ENCODE peak calls at places on chromosomes 3 and 15, in ten cellular contexts. J is HepG2, M is AG04450, Q is neuronal stem cell, I is coronary artery, C is GM12878, U is cardiac muscle cell, A is AG09309, B is psoas muscle, V is PC-9. F is an unnamed sample.

GRCh38 chr3:4904801-4905695 is 74.2 kb upstream of the BHLHE40 start:
- DNase-seq in J (no peak), M (no peak), Q (no peak), I (no peak), C (no peak), U (no peak), A (no peak), B (no peak), V (peak), F (no peak)

GRCh38 chr15:55858661-55859060 is 115.7 kb upstream of the PRTG start:
- DNase-seq in J (no peak), M (no peak), Q (no peak), I (no peak), C (no peak), U (no peak), A (no peak), B (no peak), V (no peak), F (no peak)

GRCh38 chr3:73716418-73716817 is 91.7 kb upstream of the PDZRN3 start:
- DNase-seq in J (no peak), M (no peak), Q (no peak), I (no peak), C (no peak), U (no peak), A (no peak), B (no peak), V (no peak), F (no peak)

GRCh38 chr3:166554006-166554405 is 716.8 kb upstream of the BCHE start:
- DNase-seq in J (no peak), M (no peak), Q (no peak), I (no peak), C (no peak), U (no peak), A (no peak), B (no peak), V (no peak), F (no peak)

GRCh38 chr15:41971089-41971892 is 1.1 kb downstream of the EHD4 start:
- DNase-seq in J (peak), M (no peak), Q (peak), I (peak), C (peak), U (peak), A (no peak), B (peak), V (peak), F (no peak)

GRCh38 chr3:9402410-9403228 is 5.2 kb downstream of the SETD5 start:
- DNase-seq in J (peak), M (no peak), Q (peak), I (no peak), C (no peak), U (peak), A (no peak), B (no peak), V (no peak), F (no peak)

GRCh38 chr3:147392083-147392916 is 14.0 kb downstream of the ZIC4 start:
- DNase-seq in J (no peak), M (no peak), Q (peak), I (peak), C (no peak), U (peak), A (peak), B (peak), V (no peak), F (no peak)

GRCh38 chr3:192879346-192880031 is 38.2 kb downstream of the MB21D2 start:
- DNase-seq in J (peak), M (peak), Q (peak), I (no peak), C (no peak), U (peak), A (peak), B (no peak), V (peak), F (no peak)

GRCh38 chr15:60905587-60905986 is 323.5 kb downstream of the RORA start:
- DNase-seq in J (no peak), M (no peak), Q (no peak), I (no peak), C (no peak), U (no peak), A (no peak), B (no peak), V (no peak), F (no peak)

GRCh38 chr3:197424674-197425484 is 126.5 kb upstream of the DLG1 start:
- DNase-seq in J (no peak), M (no peak), Q (no peak), I (no peak), C (no peak), U (no peak), A (no peak), B (no peak), V (no peak), F (no peak)

GRCh38 chr3:126530171-126531050 is 6.5 kb downstream of the CHST13 start:
- DNase-seq in J (no peak), M (no peak), Q (no peak), I (no peak), C (no peak), U (no peak), A (no peak), B (peak), V (no peak), F (no peak)

GRCh38 chr15:82110144-82110543 is 64.3 kb upstream of the MEX3B start:
- DNase-seq in J (no peak), M (no peak), Q (no peak), I (no peak), C (no peak), U (no peak), A (no peak), B (no peak), V (no peak), F (no peak)

GRCh38 chr15:94441782-94442181 is 210.4 kb downstream of the MCTP2 start:
- DNase-seq in J (no peak), M (no peak), Q (no peak), I (no peak), C (no peak), U (no peak), A (no peak), B (no peak), V (no peak), F (no peak)

GRCh38 chr15:63610209-63610841 is 13.1 kb downstream of the FBXL22 start:
- DNase-seq in J (peak), M (peak), Q (peak), I (no peak), C (peak), U (peak), A (peak), B (peak), V (peak), F (no peak)

GRCh38 chr15:49692514-49693090 is 71.8 kb downstream of the DTWD1 start:
- DNase-seq in J (no peak), M (no peak), Q (no peak), I (no peak), C (no peak), U (no peak), A (no peak), B (no peak), V (no peak), F (no peak)

GRCh38 chr3:50089603-50089945 is 855 bp downstream of the RBM5 start:
- DNase-seq in J (no peak), M (no peak), Q (no peak), I (no peak), C (no peak), U (peak), A (no peak), B (no peak), V (no peak), F (no peak)

GRCh38 chr3:139329364-139329850 is 14.4 kb upstream of the MRPS22 start:
- DNase-seq in J (peak), M (no peak), Q (peak), I (peak), C (no peak), U (peak), A (no peak), B (peak), V (peak), F (no peak)
- H3K4me3 ChIP-seq in J (no peak), M (peak), Q (no peak), I (peak), C (peak), U (no peak), A (no peak), B (no peak), V (no peak), F (no peak)

GRCh38 chr3:30645077-30645476 is 38.7 kb downstream of the TGFBR2 start:
- DNase-seq in J (no peak), M (no peak), Q (no peak), I (no peak), C (no peak), U (no peak), A (no peak), B (no peak), V (no peak), F (no peak)
- H3K4me3 ChIP-seq in J (no peak), M (no peak), Q (no peak), I (no peak), C (no peak), U (no peak), A (no peak), B (no peak), V (no peak), F (no peak)

DNA sequence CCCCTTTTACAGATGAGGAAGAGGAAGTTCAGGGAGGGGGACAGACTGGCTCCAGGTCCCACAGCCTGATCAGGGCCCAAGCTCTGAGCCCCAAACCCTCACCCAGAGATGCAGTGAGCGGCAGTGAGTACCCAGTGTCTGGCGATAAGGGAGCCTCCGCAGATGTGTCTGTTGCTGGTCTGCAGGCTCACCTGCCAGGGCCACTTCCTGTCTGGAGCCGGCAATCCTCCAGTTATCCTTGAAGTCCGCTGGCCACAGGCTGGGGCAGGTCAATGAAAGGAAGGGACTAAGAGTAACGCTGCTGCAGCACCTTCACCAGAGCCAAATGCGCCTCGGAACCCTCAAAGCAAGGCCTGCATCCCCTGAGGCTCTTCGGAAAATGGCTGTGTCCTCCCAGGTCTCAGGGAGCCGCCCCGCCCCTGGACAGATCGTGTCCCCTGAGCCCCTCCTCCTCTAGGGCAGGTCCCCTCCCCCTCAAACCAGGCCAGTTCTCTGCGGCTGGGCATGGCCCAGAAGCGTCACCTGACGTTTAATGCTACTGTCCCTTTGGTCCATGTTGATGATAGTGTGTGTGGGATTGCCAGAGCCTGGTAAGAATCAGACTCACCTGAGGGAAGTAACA is 51.5 kb downstream of the MYL3 start:
- DNase-seq in J (no peak), M (no peak), Q (peak), I (no peak), C (no peak), U (peak), A (no peak), B (no peak), V (peak), F (no peak)
- H3K4me3 ChIP-seq in J (no peak), M (no peak), Q (peak), I (peak), C (no peak), U (no peak), A (no peak), B (peak), V (no peak), F (peak)

DNA sequence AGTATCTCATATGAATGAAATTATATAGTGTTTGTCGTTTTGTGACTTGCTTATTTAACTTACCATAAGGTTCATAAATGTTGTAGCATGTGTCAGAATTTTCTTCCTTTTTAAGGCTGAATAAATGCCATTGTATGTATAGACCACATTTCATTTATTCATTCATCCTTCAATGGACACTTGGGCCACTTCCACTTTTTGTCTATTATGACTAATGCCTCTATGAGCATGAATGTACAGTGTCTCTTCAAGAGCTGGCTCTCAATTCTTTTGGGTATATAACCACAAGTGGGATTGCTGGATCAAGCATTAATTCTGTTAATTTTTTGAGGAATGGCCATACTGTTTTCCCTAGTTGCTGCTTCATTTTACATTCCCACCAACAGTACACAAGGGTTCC is 156.1 kb downstream of the VPS8 start:
- DNase-seq in J (no peak), M (no peak), Q (no peak), I (no peak), C (no peak), U (no peak), A (no peak), B (no peak), V (no peak), F (no peak)
- H3K4me3 ChIP-seq in J (no peak), M (no peak), Q (no peak), I (no peak), C (no peak), U (no peak), A (no peak), B (no peak), V (no peak), F (no peak)

GRCh38 chr3:172257638-172258400 is 190.4 kb downstream of the GHSR start:
- DNase-seq in J (peak), M (no peak), Q (no peak), I (no peak), C (no peak), U (no peak), A (no peak), B (no peak), V (no peak), F (no peak)
- H3K4me3 ChIP-seq in J (no peak), M (no peak), Q (no peak), I (no peak), C (no peak), U (no peak), A (no peak), B (no peak), V (no peak), F (no peak)

GRCh38 chr3:14485981-14486380 is 54.2 kb downstream of the GRIP2 start:
- DNase-seq in J (no peak), M (no peak), Q (no peak), I (no peak), C (no peak), U (no peak), A (no peak), B (no peak), V (no peak), F (no peak)
- H3K4me3 ChIP-seq in J (no peak), M (no peak), Q (peak), I (no peak), C (no peak), U (no peak), A (no peak), B (no peak), V (no peak), F (no peak)

F was measured in esophagus muscularis mucosa.